ENCODE peak calls at places on chromosomes 5 and 9, in eight cellular contexts. U, Q, N, C, K, I, R and A are unnamed samples.

GRCh38 chr5:66354407-66354806 is 210.3 kb downstream of the SREK1 start:
- DNase-seq in K (no peak), R (no peak), I (no peak), U (no peak), N (no peak), Q (no peak), C (no peak), A (no peak)

GRCh38 chr5:174769005-174769404 is 44.6 kb downstream of the MSX2 start:
- DNase-seq in K (no peak), U (no peak), R (no peak), N (no peak), C (no peak), Q (no peak), I (no peak), A (no peak)

GRCh38 chr5:68478306-68479091 is 262.9 kb downstream of the PIK3R1 start:
- DNase-seq in U (peak; percentile 34), I (peak; percentile 51), Q (peak; percentile 58), K (no peak), R (no peak), N (no peak), C (peak; percentile 58), A (no peak)

GRCh38 chr5:93079046-93079445 is 502.0 kb downstream of the NR2F1-AS1 start:
- DNase-seq in U (no peak), Q (no peak), I (no peak), R (no peak), C (no peak), K (no peak), N (no peak), A (no peak)

GRCh38 chr5:59182722-59183121 is 599.8 kb downstream of the RAB3C start:
- DNase-seq in I (no peak), R (peak; percentile 44), U (no peak), N (no peak), K (no peak), C (no peak), Q (no peak), A (no peak)

GRCh38 chr5:116738948-116739339 is 164.3 kb upstream of the SEMA6A start:
- DNase-seq in I (no peak), Q (no peak), U (peak; percentile 4), C (no peak), K (no peak), N (no peak), R (no peak), A (no peak)

GRCh38 chr9:127983847-127984289 is 3.1 kb upstream of the EEIG1 start:
- DNase-seq in R (no peak), K (no peak), U (no peak), I (peak; percentile 63), C (no peak), Q (no peak), N (no peak), A (no peak)

GRCh38 chr5:102531506-102531905 is 32.7 kb upstream of the SLCO6A1 start:
- DNase-seq in U (peak; percentile 38), I (no peak), N (peak; percentile 82), R (peak; percentile 24), C (no peak), K (no peak), Q (no peak), A (no peak)

GRCh38 chr5:15007549-15008142 is 136.1 kb upstream of the ANKH start:
- DNase-seq in C (peak; percentile 18), U (peak; percentile 53), Q (no peak), K (no peak), R (no peak), N (no peak), I (no peak), A (no peak)

GRCh38 chr5:69493235-69493925 is 790 bp downstream of the OCLN start:
- DNase-seq in U (peak; percentile 16), I (no peak), N (no peak), K (peak; percentile 50), C (peak; percentile 51), R (peak; percentile 63), Q (peak; percentile 26), A (no peak)

GRCh38 chr9:78031271-78031825 is at the start of gene GNAQ:
- DNase-seq in Q (no peak), I (no peak), U (no peak), C (peak; percentile 62), R (peak; percentile 59), K (peak; percentile 18), N (no peak), A (no peak)

GRCh38 chr5:75072066-75072465 is 19.7 kb upstream of the GCNT4 start:
- DNase-seq in R (no peak), Q (no peak), U (no peak), I (no peak), C (no peak), K (no peak), N (no peak), A (no peak)

GRCh38 chr5:137582218-137582617 is 83.1 kb upstream of the SPOCK1 start:
- DNase-seq in N (peak; percentile 83), I (no peak), K (no peak), R (no peak), C (no peak), U (peak; percentile 39), Q (no peak), A (no peak)

GRCh38 chr9:126440042-126440441 is 113.4 kb downstream of the MVB12B start:
- DNase-seq in K (no peak), R (no peak), C (no peak), I (no peak), N (no peak), Q (no peak), U (no peak), A (no peak)

GRCh38 chr9:13804532-13804931 is 509.4 kb downstream of the NFIB start:
- DNase-seq in U (peak; percentile 24), Q (peak; percentile 83), I (peak; percentile 23), C (no peak), K (no peak), N (no peak), R (no peak), A (no peak)

GRCh38 chr9:102497709-102498108 is 497.4 kb upstream of the CYLC2 start:
- DNase-seq in Q (no peak), U (no peak), C (no peak), R (no peak), K (no peak), I (no peak), N (no peak), A (no peak)

GRCh38 chr5:42021923-42022322 is 96.8 kb downstream of the FBXO4 start:
- DNase-seq in C (no peak), I (peak; percentile 5), N (no peak), R (no peak), Q (peak; percentile 13), U (peak; percentile 19), K (no peak), A (no peak)

GRCh38 chr9:92071634-92072033 is 43.6 kb downstream of the SPTLC1 start:
- DNase-seq in N (no peak), R (no peak), C (no peak), K (no peak), I (no peak), U (no peak), Q (no peak), A (no peak)

GRCh38 chr5:123125172-123125508 is 36.1 kb downstream of the PRDM6 start:
- DNase-seq in Q (peak; percentile 54), N (no peak), C (no peak), K (no peak), R (no peak), U (peak; percentile 74), I (peak; percentile 11), A (no peak)

GRCh38 chr5:172833691-172834569 is at the start of gene ERGIC1:
- DNase-seq in N (peak; percentile 66), U (peak; percentile 74), R (peak; percentile 89), C (peak; percentile 97), Q (peak; percentile 65), K (peak; percentile 91), I (peak; percentile 91), A (peak; percentile 68)

GRCh38 chr9:89234636-89235035 is 56.0 kb upstream of the SHC3 start:
- DNase-seq in C (no peak), I (no peak), Q (peak; percentile 33), N (no peak), R (peak; percentile 72), K (no peak), U (peak; percentile 22), A (peak; percentile 14)

GRCh38 chr9:87277346-87277745 is 220.3 kb upstream of the DAPK1 start:
- DNase-seq in N (no peak), K (no peak), R (no peak), C (no peak), Q (peak; percentile 12), I (no peak), U (peak; percentile 44), A (no peak)

GRCh38 chr5:53785924-53786323 is 225.5 kb downstream of the NDUFS4 start:
- DNase-seq in K (no peak), R (no peak), U (peak; percentile 3), I (no peak), C (no peak), N (no peak), Q (no peak), A (no peak)

GRCh38 chr5:151675956-151676712 is 10.6 kb downstream of the SPARC start:
- DNase-seq in I (no peak), Q (no peak), C (no peak), R (peak; percentile 18), N (no peak), K (no peak), U (no peak), A (no peak)

GRCh38 chr9:133680976-133681657 is 45.0 kb downstream of the DBH start:
- DNase-seq in I (no peak), C (no peak), R (no peak), N (no peak), K (no peak), Q (no peak), U (no peak), A (no peak)

GRCh38 chr5:94308442-94308841 is 310.0 kb downstream of the KIAA0825 start:
- DNase-seq in C (no peak), Q (no peak), U (no peak), N (no peak), I (no peak), R (no peak), K (no peak), A (no peak)

GRCh38 chr9:89756891-89757537 is 152.2 kb downstream of the GADD45G start:
- DNase-seq in C (no peak), Q (no peak), U (peak; percentile 57), I (no peak), R (no peak), K (no peak), N (no peak), A (no peak)

GRCh38 chr9:69109152-69109551 is 64.9 kb upstream of the TJP2 start:
- DNase-seq in I (no peak), C (no peak), Q (no peak), R (peak; percentile 0), K (no peak), N (no peak), U (no peak), A (no peak)